ENCODE peak calls at places on chromosomes 3 and 15, in five cellular contexts. S is iPS-NIHi11; B is activated effector memory CD4-positive, alpha-beta T cell treated with Interleukin-2 at 50 U/mL for 16 hours; J is IMR-90; C is CD4-positive, alpha-beta T cell. W is an unnamed sample.

GRCh38 chr15:68431037-68431791 is 749 bp downstream of the ITGA11 start:
- DNase-seq in S (peak), B (no peak), J (no peak), C (no peak), W (no peak)

GRCh38 chr3:189727191-189727590 is 96.0 kb downstream of the TP63 start:
- DNase-seq in S (no peak), B (no peak), J (no peak), C (no peak), W (no peak)

GRCh38 chr15:77493324-77493907 is 72.7 kb downstream of the HMG20A start:
- DNase-seq in S (no peak), B (no peak), J (peak), C (no peak), W (no peak)

GRCh38 chr3:57184516-57184915 is 15.3 kb downstream of the HESX1 start:
- DNase-seq in S (peak), B (no peak), J (no peak), C (no peak), W (no peak)

GRCh38 chr3:182364323-182364722 is 429.0 kb upstream of the ATP11B start:
- DNase-seq in S (no peak), B (no peak), J (no peak), C (no peak), W (no peak)

GRCh38 chr15:37206690-37207089 is 106.3 kb upstream of the MEIS2 start:
- DNase-seq in S (no peak), B (no peak), J (no peak), C (no peak), W (no peak)

GRCh38 chr15:80595391-80595790 is 99.7 kb upstream of the ABHD17C start:
- DNase-seq in S (no peak), B (no peak), J (peak), C (no peak), W (no peak)

GRCh38 chr15:68633181-68634121 is 54.7 kb downstream of the CORO2B start:
- DNase-seq in S (no peak), B (no peak), J (no peak), C (no peak), W (no peak)